ENCODE peak calls at places on chromosomes 5 and 9, in seven cellular contexts. D is activated CD4-positive, alpha-beta T cell treated with anti-CD3 and anti-CD28 coated beads for 36 hours; Y is Panc1; J is activated T-cell treated with anti-CD3 and anti-CD28 coated beads, Interleukin-2, amount 50 U/mL, for 4 hours; B is Right ventricle myocardium inferior; H is central memory CD8-positive, alpha-beta T cell; Q is stimulated activated naive CD8-positive, alpha-beta T cell treated with anti-CD3 and anti-CD28 coated beads, Interleukin-15, amount 100 ng/mL, for 72 hours. I is an unnamed sample.
A peak's percentile ranks its signal among the peaks of the same experiment; 100 is the strongest.

GRCh38 chr5:175595905-175596304 is 62.0 kb upstream of the HRH2 start:
- ATAC-seq in H (no peak), B (no peak), J (no peak), Y (no peak), D (no peak), Q (no peak), I (no peak)

GRCh38 chr5:89246252-89246651 is 363.3 kb upstream of the MEF2C start:
- ATAC-seq in H (no peak), J (no peak), Q (no peak), D (no peak), B (no peak), Y (no peak), I (no peak)

GRCh38 chr5:2462026-2462691 is 289.3 kb downstream of the IRX2 start:
- ATAC-seq in D (no peak), H (no peak), B (no peak), Y (no peak), Q (no peak), J (no peak), I (no peak)

GRCh38 chr9:121082075-121082474 is 7.3 kb downstream of the CNTRL start:
- ATAC-seq in J (no peak), H (no peak), B (no peak), Y (no peak), D (no peak), Q (no peak), I (no peak)

GRCh38 chr9:35700031-35700430 is 10.3 kb upstream of the TPM2 start:
- ATAC-seq in J (no peak), Q (no peak), D (no peak), B (no peak), H (no peak), Y (no peak), I (no peak)

GRCh38 chr9:118630079-118630478 is 739.2 kb downstream of the BRINP1 start:
- ATAC-seq in J (no peak), Y (no peak), D (no peak), H (no peak), B (no peak), Q (no peak), I (no peak)

GRCh38 chr9:102521097-102521755 is 473.9 kb upstream of the CYLC2 start:
- ATAC-seq in Y (no peak), Q (no peak), B (no peak), J (no peak), H (no peak), D (no peak), I (no peak)

GRCh38 chr5:175517824-175518450 is 39.6 kb downstream of the SFXN1 start:
- ATAC-seq in B (no peak), Q (peak; percentile 71), D (peak; percentile 55), J (peak; percentile 66), H (no peak), Y (no peak), I (peak; percentile 73)

GRCh38 chr5:160493806-160494317 is 72.2 kb downstream of the PTTG1 start:
- ATAC-seq in D (peak; percentile 57), B (no peak), J (no peak), Q (peak; percentile 52), H (no peak), Y (no peak), I (peak; percentile 53)

I was measured in activated T-helper 17 cell treated with anti-CD3 and anti-CD28 coated beads, Interleukin-2, amount 50 U/mL, for 72 hours.